ENCODE peak calls at places on chromosomes 7 and 10, in seven cellular contexts. One of them, this sample, is unnamed.

GRCh38 chr7:134552105-134552504 is 3.2 kb downstream of the AKR1B15 start:
- DNase-seq in fibroblast of pulmonary artery: peak
- DNase-seq in T-helper 1 cell: no peak
- DNase-seq in GM04504: no peak
- DNase-seq in retina: no peak
- DNase-seq in IMR-90: peak
- DNase-seq in HCEC 1CT: peak
- DNase-seq in this sample: no peak

GRCh38 chr10:30432631-30433285 is 1.2 kb upstream of the MAP3K8 start:
- DNase-seq in T-helper 1 cell: no peak
- DNase-seq in GM04504: no peak
- DNase-seq in HCEC 1CT: no peak
- DNase-seq in IMR-90: no peak
- DNase-seq in retina: no peak
- DNase-seq in fibroblast of pulmonary artery: no peak
- DNase-seq in this sample: no peak

GRCh38 chr7:86320341-86320740 is 323.4 kb upstream of the GRM3 start:
- DNase-seq in IMR-90: no peak
- DNase-seq in GM04504: no peak
- DNase-seq in T-helper 1 cell: no peak
- DNase-seq in retina: no peak
- DNase-seq in fibroblast of pulmonary artery: no peak
- DNase-seq in HCEC 1CT: no peak
- DNase-seq in this sample: no peak

GRCh38 chr10:75468612-75469011 is 37.2 kb downstream of the LRMDA start:
- DNase-seq in retina: no peak
- DNase-seq in fibroblast of pulmonary artery: no peak
- DNase-seq in HCEC 1CT: no peak
- DNase-seq in T-helper 1 cell: no peak
- DNase-seq in IMR-90: no peak
- DNase-seq in GM04504: no peak
- DNase-seq in this sample: no peak

GRCh38 chr10:61901829-61902447 is 439 bp downstream of the ARID5B start:
- DNase-seq in GM04504: no peak
- DNase-seq in fibroblast of pulmonary artery: peak
- DNase-seq in T-helper 1 cell: no peak
- DNase-seq in retina: peak
- DNase-seq in HCEC 1CT: peak
- DNase-seq in IMR-90: no peak
- DNase-seq in this sample: no peak

GRCh38 chr7:73833251-73833919 is 2.6 kb downstream of the CLDN4 start:
- DNase-seq in GM04504: no peak
- DNase-seq in T-helper 1 cell: no peak
- DNase-seq in retina: no peak
- DNase-seq in IMR-90: no peak
- DNase-seq in HCEC 1CT: no peak
- DNase-seq in fibroblast of pulmonary artery: no peak
- DNase-seq in this sample: no peak

GRCh38 chr7:153682628-153683027 is 369.6 kb upstream of the DPP6 start:
- DNase-seq in retina: peak
- DNase-seq in GM04504: no peak
- DNase-seq in T-helper 1 cell: no peak
- DNase-seq in fibroblast of pulmonary artery: no peak
- DNase-seq in HCEC 1CT: no peak
- DNase-seq in IMR-90: no peak
- DNase-seq in this sample: no peak

GRCh38 chr7:140559410-140559809 is 80.1 kb upstream of the MKRN1 start:
- DNase-seq in IMR-90: no peak
- DNase-seq in HCEC 1CT: no peak
- DNase-seq in fibroblast of pulmonary artery: no peak
- DNase-seq in T-helper 1 cell: no peak
- DNase-seq in retina: no peak
- DNase-seq in GM04504: no peak
- DNase-seq in this sample: no peak

GRCh38 chr10:33952692-33953360 is 618.4 kb upstream of the NRP1 start:
- DNase-seq in T-helper 1 cell: no peak
- DNase-seq in retina: no peak
- DNase-seq in GM04504: no peak
- DNase-seq in IMR-90: peak
- DNase-seq in fibroblast of pulmonary artery: peak
- DNase-seq in HCEC 1CT: peak
- DNase-seq in this sample: peak

GRCh38 chr7:80724249-80724871 is 85.9 kb downstream of the CD36 start:
- DNase-seq in fibroblast of pulmonary artery: peak
- DNase-seq in retina: no peak
- DNase-seq in T-helper 1 cell: no peak
- DNase-seq in IMR-90: peak
- DNase-seq in HCEC 1CT: peak
- DNase-seq in GM04504: peak
- DNase-seq in this sample: peak

GRCh38 chr10:86164216-86164774 is 202.3 kb downstream of the GRID1 start:
- DNase-seq in retina: no peak
- DNase-seq in GM04504: no peak
- DNase-seq in T-helper 1 cell: no peak
- DNase-seq in IMR-90: no peak
- DNase-seq in HCEC 1CT: no peak
- DNase-seq in fibroblast of pulmonary artery: no peak
- DNase-seq in this sample: no peak

GRCh38 chr10:70926215-70927000 is 38.0 kb upstream of the PCBD1 start:
- DNase-seq in fibroblast of pulmonary artery: no peak
- DNase-seq in T-helper 1 cell: no peak
- DNase-seq in GM04504: no peak
- DNase-seq in IMR-90: no peak
- DNase-seq in HCEC 1CT: no peak
- DNase-seq in retina: no peak
- DNase-seq in this sample: no peak

GRCh38 chr7:2090526-2091520 is 141.9 kb downstream of the MAD1L1 start:
- DNase-seq in retina: no peak
- DNase-seq in IMR-90: no peak
- DNase-seq in GM04504: no peak
- DNase-seq in HCEC 1CT: no peak
- DNase-seq in fibroblast of pulmonary artery: no peak
- DNase-seq in T-helper 1 cell: no peak
- DNase-seq in this sample: no peak

GRCh38 chr7:73770860-73771665 is 993 bp upstream of the CLDN3 start:
- DNase-seq in IMR-90: no peak
- DNase-seq in retina: no peak
- DNase-seq in GM04504: no peak
- DNase-seq in fibroblast of pulmonary artery: no peak
- DNase-seq in T-helper 1 cell: no peak
- DNase-seq in HCEC 1CT: no peak
- DNase-seq in this sample: no peak

GRCh38 chr7:5423272-5423843 is at the start of gene TNRC18:
- DNase-seq in T-helper 1 cell: no peak
- DNase-seq in GM04504: no peak
- DNase-seq in HCEC 1CT: no peak
- DNase-seq in retina: peak
- DNase-seq in IMR-90: no peak
- DNase-seq in fibroblast of pulmonary artery: no peak
- DNase-seq in this sample: no peak

GRCh38 chr10:59819265-59819664 is 66.0 kb upstream of the MRLN start:
- DNase-seq in HCEC 1CT: no peak
- DNase-seq in T-helper 1 cell: no peak
- DNase-seq in fibroblast of pulmonary artery: no peak
- DNase-seq in retina: no peak
- DNase-seq in IMR-90: no peak
- DNase-seq in GM04504: no peak
- DNase-seq in this sample: no peak

GRCh38 chr7:82559203-82559805 is 115.7 kb upstream of the CACNA2D1 start:
- DNase-seq in HCEC 1CT: no peak
- DNase-seq in T-helper 1 cell: no peak
- DNase-seq in GM04504: no peak
- DNase-seq in IMR-90: no peak
- DNase-seq in fibroblast of pulmonary artery: no peak
- DNase-seq in retina: peak
- DNase-seq in this sample: peak

GRCh38 chr10:95741807-95742528 is 14.0 kb upstream of the ENTPD1 start:
- DNase-seq in retina: no peak
- DNase-seq in fibroblast of pulmonary artery: peak
- DNase-seq in HCEC 1CT: peak
- DNase-seq in T-helper 1 cell: no peak
- DNase-seq in GM04504: no peak
- DNase-seq in IMR-90: peak
- DNase-seq in this sample: peak

GRCh38 chr10:70748305-70748704 is 36.9 kb downstream of the TBATA start:
- DNase-seq in HCEC 1CT: no peak
- DNase-seq in retina: no peak
- DNase-seq in fibroblast of pulmonary artery: no peak
- DNase-seq in T-helper 1 cell: no peak
- DNase-seq in GM04504: no peak
- DNase-seq in IMR-90: no peak
- DNase-seq in this sample: no peak

GRCh38 chr7:82335927-82336326 is 107.7 kb downstream of the CACNA2D1 start:
- DNase-seq in retina: peak
- DNase-seq in T-helper 1 cell: no peak
- DNase-seq in GM04504: no peak
- DNase-seq in fibroblast of pulmonary artery: peak
- DNase-seq in HCEC 1CT: peak
- DNase-seq in IMR-90: peak
- DNase-seq in this sample: peak

GRCh38 chr7:7699970-7700369 is 18.4 kb downstream of the RPA3 start:
- DNase-seq in T-helper 1 cell: no peak
- DNase-seq in HCEC 1CT: no peak
- DNase-seq in fibroblast of pulmonary artery: no peak
- DNase-seq in retina: no peak
- DNase-seq in IMR-90: no peak
- DNase-seq in GM04504: no peak
- DNase-seq in this sample: no peak

GRCh38 chr10:119104653-119105024 is 726 bp downstream of the DENND10 start:
- DNase-seq in IMR-90: no peak
- DNase-seq in fibroblast of pulmonary artery: no peak
- DNase-seq in T-helper 1 cell: no peak
- DNase-seq in retina: peak
- DNase-seq in GM04504: no peak
- DNase-seq in HCEC 1CT: peak
- DNase-seq in this sample: no peak

GRCh38 chr10:60816624-60817023 is 38.3 kb downstream of the CDK1 start:
- DNase-seq in fibroblast of pulmonary artery: peak
- DNase-seq in T-helper 1 cell: no peak
- DNase-seq in retina: peak
- DNase-seq in GM04504: peak
- DNase-seq in IMR-90: peak
- DNase-seq in HCEC 1CT: peak
- DNase-seq in this sample: peak

GRCh38 chr10:29658984-29659769 is 24.4 kb upstream of the SVIL start:
- DNase-seq in retina: no peak
- DNase-seq in GM04504: peak
- DNase-seq in HCEC 1CT: peak
- DNase-seq in IMR-90: peak
- DNase-seq in T-helper 1 cell: peak
- DNase-seq in fibroblast of pulmonary artery: peak
- DNase-seq in this sample: peak

GRCh38 chr7:917255-918117 is 37.0 kb downstream of the ADAP1 start:
- DNase-seq in fibroblast of pulmonary artery: no peak
- DNase-seq in retina: no peak
- DNase-seq in IMR-90: no peak
- DNase-seq in HCEC 1CT: no peak
- DNase-seq in GM04504: no peak
- DNase-seq in T-helper 1 cell: no peak
- DNase-seq in this sample: no peak

GRCh38 chr7:100827330-100828226 is at the start of gene EPHB4:
- DNase-seq in fibroblast of pulmonary artery: peak
- DNase-seq in GM04504: peak
- DNase-seq in IMR-90: peak
- DNase-seq in T-helper 1 cell: no peak
- DNase-seq in retina: peak
- DNase-seq in HCEC 1CT: peak
- DNase-seq in this sample: peak

GRCh38 chr10:89352039-89352597 is 24.3 kb downstream of the IFIT3 start:
- DNase-seq in IMR-90: peak
- DNase-seq in fibroblast of pulmonary artery: peak
- DNase-seq in retina: no peak
- DNase-seq in HCEC 1CT: peak
- DNase-seq in T-helper 1 cell: no peak
- DNase-seq in GM04504: peak
- DNase-seq in this sample: peak

GRCh38 chr10:45000764-45001381 is at the start of gene ZNF22:
- DNase-seq in IMR-90: peak
- DNase-seq in GM04504: peak
- DNase-seq in retina: peak
- DNase-seq in HCEC 1CT: peak
- DNase-seq in fibroblast of pulmonary artery: peak
- DNase-seq in T-helper 1 cell: no peak
- DNase-seq in this sample: peak

GRCh38 chr7:43847496-43847895 is 21.8 kb downstream of the MRPS24 start:
- DNase-seq in T-helper 1 cell: no peak
- DNase-seq in GM04504: no peak
- DNase-seq in retina: no peak
- DNase-seq in HCEC 1CT: peak
- DNase-seq in fibroblast of pulmonary artery: no peak
- DNase-seq in IMR-90: peak
- DNase-seq in this sample: peak

GRCh38 chr7:6718124-6718523 is 11.4 kb upstream of the ZNF12 start:
- DNase-seq in GM04504: no peak
- DNase-seq in HCEC 1CT: no peak
- DNase-seq in retina: no peak
- DNase-seq in IMR-90: no peak
- DNase-seq in T-helper 1 cell: no peak
- DNase-seq in fibroblast of pulmonary artery: no peak
- DNase-seq in this sample: no peak

GRCh38 chr10:80183436-80183835 is 21.9 kb downstream of the ANXA11 start:
- DNase-seq in GM04504: no peak
- DNase-seq in fibroblast of pulmonary artery: no peak
- DNase-seq in T-helper 1 cell: no peak
- DNase-seq in IMR-90: no peak
- DNase-seq in retina: no peak
- DNase-seq in HCEC 1CT: no peak
- DNase-seq in this sample: no peak

GRCh38 chr7:138864667-138865066 is 66.7 kb upstream of the ATP6V0A4 start:
- DNase-seq in retina: no peak
- DNase-seq in HCEC 1CT: peak
- DNase-seq in GM04504: peak
- DNase-seq in T-helper 1 cell: no peak
- DNase-seq in IMR-90: peak
- DNase-seq in fibroblast of pulmonary artery: peak
- DNase-seq in this sample: peak

GRCh38 chr7:130982160-130982638 is 248.2 kb upstream of the KLF14 start:
- DNase-seq in IMR-90: peak
- DNase-seq in GM04504: no peak
- DNase-seq in retina: no peak
- DNase-seq in T-helper 1 cell: no peak
- DNase-seq in HCEC 1CT: peak
- DNase-seq in fibroblast of pulmonary artery: peak
- DNase-seq in this sample: peak

This sample was measured in astrocyte of the hippocampus.